ENCODE peak calls at places on chromosomes 3 and 15, in seven cellular contexts. V is mesendoderm; S is activated CD4-positive, alpha-beta T cell treated with anti-CD3 and anti-CD28 coated beads, Interleukin-2, amount 50 U/mL, for 24 hours; E is activated T-helper 9 cell treated with anti-CD3 and anti-CD28 coated beads, Interleukin-2, amount 50 U/mL, for 16 hours; I is GM18507; R is psoas muscle; C is MG63. U is an unnamed sample.

GRCh38 chr15:70498096-70498626 is 265.2 kb downstream of the UACA start:
- DNase-seq in V (no peak), S (no peak), E (no peak), I (no peak), R (no peak), C (no peak), U (no peak)

GRCh38 chr3:173993299-173993698 is 595.8 kb downstream of the NLGN1 start:
- DNase-seq in V (peak), S (no peak), E (no peak), I (no peak), R (no peak), C (no peak), U (peak)

GRCh38 chr3:42301446-42302175 is 35.6 kb upstream of the CCK start:
- DNase-seq in V (no peak), S (no peak), E (no peak), I (no peak), R (no peak), C (no peak), U (no peak)

GRCh38 chr3:58191361-58191991 is 19.3 kb downstream of the DNASE1L3 start:
- DNase-seq in V (no peak), S (no peak), E (no peak), I (no peak), R (no peak), C (no peak), U (no peak)

GRCh38 chr3:186254676-186255665 is 107.1 kb downstream of the DGKG start:
- DNase-seq in V (no peak), S (peak), E (no peak), I (peak), R (no peak), C (no peak), U (no peak)

GRCh38 chr3:53131136-53131495 is 881 bp upstream of the RFT1 start:
- DNase-seq in V (peak), S (no peak), E (no peak), I (no peak), R (no peak), C (no peak), U (no peak)

GRCh38 chr15:85671156-85671555 is 123.6 kb downstream of the KLHL25 start:
- DNase-seq in V (no peak), S (no peak), E (no peak), I (no peak), R (no peak), C (no peak), U (no peak)

GRCh38 chr15:41554401-41554800 is 4.6 kb upstream of the TYRO3 start:
- DNase-seq in V (no peak), S (no peak), E (no peak), I (no peak), R (no peak), C (no peak), U (no peak)

GRCh38 chr15:52733078-52733477 is 53.9 kb upstream of the ATOSA start:
- DNase-seq in V (no peak), S (no peak), E (no peak), I (no peak), R (no peak), C (no peak), U (no peak)

GRCh38 chr3:103385991-103386390 is 951.2 kb downstream of the ZPLD1 start:
- DNase-seq in V (no peak), S (no peak), E (no peak), I (no peak), R (no peak), C (no peak), U (no peak)

U was measured in hepatic stellate cell.